ENCODE peak calls at places on chromosomes 11 and 22, in six cellular contexts. V is GM19239; X is activated naive CD4-positive, alpha-beta T cell treated with anti-CD3 and anti-CD28 coated beads, Interleukin-2, amount 50 U/mL, for 72 hours; S is activated gamma-delta T cell treated with Interleukin-2 at 50 U/mL for 16 hours; Z is NAMALWA; W is RWPE1. O is an unnamed sample.

GRCh38 chr11:36688892-36689291 is 90.9 kb upstream of the RAG2 start:
- DNase-seq in X (no peak), W (no peak), Z (no peak), S (no peak), V (no peak), O (no peak)

GRCh38 chr11:10631761-10632160 is 61.8 kb downstream of the IRAG1 start:
- DNase-seq in V (no peak), X (no peak), S (no peak), Z (no peak), W (no peak), O (no peak)

GRCh38 chr11:131763193-131763890 is 392.9 kb downstream of the NTM start:
- DNase-seq in V (no peak), X (no peak), S (no peak), Z (no peak), W (no peak), O (no peak)

GRCh38 chr11:128251140-128251539 is 336.2 kb downstream of the ETS1 start:
- DNase-seq in X (no peak), Z (no peak), W (peak; percentile 83), S (no peak), V (no peak), O (no peak)

GRCh38 chr22:47345025-47345424 is 582.6 kb downstream of the TBC1D22A start:
- DNase-seq in W (no peak), X (no peak), S (no peak), Z (no peak), V (no peak), O (no peak)

GRCh38 chr11:11351042-11351586 is 1.9 kb downstream of the CSNK2A3 start:
- DNase-seq in W (no peak), X (no peak), V (no peak), S (no peak), Z (no peak), O (no peak)

GRCh38 chr11:125514336-125515101 is 18.5 kb upstream of the FEZ1 start:
- DNase-seq in X (peak; percentile 67), V (no peak), W (peak; percentile 71), Z (peak; percentile 80), S (peak; percentile 64), O (no peak)

GRCh38 chr11:10441652-10442503 is 13.2 kb upstream of the AMPD3 start:
- DNase-seq in X (peak; percentile 61), V (peak; percentile 53), S (no peak), Z (peak; percentile 67), W (no peak), O (no peak)

GRCh38 chr11:117356126-117356761 is 28.6 kb downstream of the CEP164 start:
- DNase-seq in Z (peak; percentile 3), W (no peak), V (no peak), X (no peak), S (no peak), O (no peak)

GRCh38 chr11:34021977-34022735 is 29.4 kb upstream of the CAPRIN1 start:
- DNase-seq in S (no peak), X (no peak), Z (no peak), V (no peak), W (no peak), O (no peak)

GRCh38 chr22:28208036-28208435 is 289.0 kb upstream of the PITPNB start:
- DNase-seq in V (no peak), Z (no peak), W (peak; percentile 12), X (no peak), S (no peak), O (no peak)

GRCh38 chr11:128862913-128863660 is 4.0 kb downstream of the KCNJ1 start:
- DNase-seq in X (peak; percentile 6), S (no peak), Z (no peak), V (no peak), W (peak; percentile 25), O (no peak)

GRCh38 chr11:34036456-34036855 is 15.1 kb upstream of the CAPRIN1 start:
- DNase-seq in S (no peak), V (no peak), Z (no peak), X (no peak), W (no peak), O (no peak)

GRCh38 chr11:95567685-95568084 is 221.9 kb downstream of the FAM76B start:
- DNase-seq in W (no peak), Z (no peak), V (no peak), X (no peak), S (no peak), O (no peak)

GRCh38 chr11:64714664-64715063 is 8.3 kb downstream of the NRXN2 start:
- DNase-seq in V (no peak), Z (no peak), X (no peak), W (no peak), S (no peak), O (no peak)

GRCh38 chr11:134662629-134663360 is 250.8 kb upstream of the B3GAT1 start:
- DNase-seq in X (no peak), V (no peak), S (no peak), W (no peak), Z (no peak), O (no peak)

GRCh38 chr11:130416537-130416896 is 11.9 kb downstream of the ADAMTS8 start:
- DNase-seq in W (no peak), V (no peak), X (no peak), Z (no peak), S (no peak), O (no peak)

GRCh38 chr11:47233989-47234668 is 14.5 kb downstream of the ACP2 start:
- DNase-seq in X (no peak), V (no peak), W (no peak), Z (peak; percentile 48), S (no peak), O (peak; percentile 24)

GRCh38 chr11:11513438-11513837 is 108.4 kb downstream of the GALNT18 start:
- DNase-seq in V (no peak), Z (no peak), X (no peak), S (no peak), W (no peak), O (no peak)

GRCh38 chr11:113474362-113475159 is 637 bp downstream of the DRD2 start:
- DNase-seq in X (no peak), W (peak; percentile 82), V (peak; percentile 48), Z (no peak), S (peak; percentile 19), O (peak; percentile 75)

GRCh38 chr11:2378527-2379210 is 1.6 kb downstream of the CD81 start:
- DNase-seq in V (no peak), S (no peak), X (no peak), W (no peak), Z (no peak), O (peak; percentile 77)